ENCODE peak calls at places on chromosomes 4 and X, in nine cellular contexts. S, I, L, M, G, P, J, H and O are unnamed samples.

GRCh38 chr4:108359936-108360681 is 191.4 kb upstream of the LEF1 start:
- DNase-seq in S (no peak), G (no peak), H (no peak), M (no peak), P (no peak), I (peak), L (no peak), J (no peak), O (no peak)

GRCh38 chr4:81913427-81913878 is 441.7 kb upstream of the RASGEF1B start:
- DNase-seq in M (peak), H (peak), P (peak), J (peak), I (peak), G (no peak), L (peak), S (no peak), O (peak)

GRCh38 chr4:39526810-39527295 is 386 bp downstream of the UGDH start:
- DNase-seq in I (no peak), H (no peak), J (no peak), S (no peak), P (peak), L (no peak), G (no peak), M (no peak), O (no peak)

GRCh38 chr4:61992351-61992750 is 792.2 kb downstream of the ADGRL3 start:
- DNase-seq in M (no peak), I (no peak), P (no peak), G (no peak), H (no peak), J (no peak), L (no peak), S (no peak), O (no peak)

GRCh38 chr4:6206771-6207290 is 6.5 kb upstream of the JAKMIP1 start:
- DNase-seq in I (no peak), J (no peak), P (no peak), S (no peak), G (no peak), M (no peak), L (no peak), H (no peak), O (no peak)

GRCh38 chrX:69362889-69363288 is 141.2 kb upstream of the NALF2 start:
- DNase-seq in G (peak), P (no peak), M (peak), I (peak), L (no peak), J (no peak), S (no peak), H (peak), O (no peak)

GRCh38 chrX:27307546-27307945 is 155.6 kb downstream of the PPP4R3C start:
- DNase-seq in J (no peak), L (no peak), G (no peak), M (no peak), P (no peak), S (no peak), I (no peak), H (no peak), O (no peak)

GRCh38 chr4:48781968-48782367 is 1.9 kb upstream of the FRYL start:
- DNase-seq in S (no peak), M (no peak), G (no peak), P (no peak), L (no peak), I (no peak), J (no peak), H (no peak), O (no peak)

GRCh38 chr4:109155682-109156243 is 146.7 kb downstream of the COL25A1 start:
- DNase-seq in I (no peak), L (peak), G (no peak), J (no peak), S (no peak), H (peak), P (no peak), M (no peak), O (no peak)

GRCh38 chr4:89427765-89428164 is 120.2 kb upstream of the GPRIN3 start:
- DNase-seq in G (no peak), S (no peak), M (no peak), J (no peak), H (no peak), L (no peak), P (no peak), I (no peak), O (no peak)